ENCODE peak calls at places on chromosomes 7 and 10, in four cellular contexts. One of them, this sample, is unnamed.

GRCh38 chr7:117065585-117066150 is 112.4 kb downstream of the ST7 start:
- DNase-seq in NB4: no peak
- DNase-seq in neural progenitor cell: no peak
- DNase-seq in Peyer's patch: no peak
- DNase-seq in this sample: no peak

GRCh38 chr10:88386878-88387773 is 196.0 kb downstream of the RNLS start:
- DNase-seq in NB4: peak; percentile 88
- DNase-seq in neural progenitor cell: peak; percentile 51
- DNase-seq in Peyer's patch: no peak
- DNase-seq in this sample: peak; percentile 53

GRCh38 chr10:10798543-10799192 is 219.0 kb upstream of the CELF2 start:
- DNase-seq in NB4: no peak
- DNase-seq in neural progenitor cell: peak; percentile 33
- DNase-seq in Peyer's patch: no peak
- DNase-seq in this sample: no peak

GRCh38 chr10:121426307-121426706 is 171.9 kb downstream of the FGFR2 start:
- DNase-seq in NB4: peak; percentile 41
- DNase-seq in neural progenitor cell: no peak
- DNase-seq in Peyer's patch: no peak
- DNase-seq in this sample: no peak

GRCh38 chr10:15379043-15379442 is 8.0 kb upstream of the FAM171A1 start:
- DNase-seq in NB4: no peak
- DNase-seq in neural progenitor cell: no peak
- DNase-seq in Peyer's patch: no peak
- DNase-seq in this sample: no peak

GRCh38 chr10:13795653-13796555 is 209.1 kb downstream of the PRPF18 start:
- DNase-seq in NB4: no peak
- DNase-seq in neural progenitor cell: no peak
- DNase-seq in Peyer's patch: no peak
- DNase-seq in this sample: no peak

GRCh38 chr7:12715372-12716133 is 28.1 kb downstream of the ARL4A start:
- DNase-seq in NB4: peak; percentile 99
- DNase-seq in neural progenitor cell: peak; percentile 94
- DNase-seq in Peyer's patch: peak; percentile 73
- DNase-seq in this sample: no peak

GRCh38 chr10:121073743-121074142 is 222.6 kb downstream of the WDR11 start:
- DNase-seq in NB4: no peak
- DNase-seq in neural progenitor cell: no peak
- DNase-seq in Peyer's patch: no peak
- DNase-seq in this sample: no peak

GRCh38 chr7:112508404-112508803 is 27.6 kb downstream of the LSMEM1 start:
- DNase-seq in NB4: no peak
- DNase-seq in neural progenitor cell: no peak
- DNase-seq in Peyer's patch: no peak
- DNase-seq in this sample: no peak

GRCh38 chr7:2405601-2406345 is 2.4 kb downstream of the CHST12 start:
- DNase-seq in NB4: peak; percentile 87
- DNase-seq in neural progenitor cell: no peak
- DNase-seq in Peyer's patch: no peak
- DNase-seq in this sample: peak; percentile 84

GRCh38 chr10:114340816-114341215 is 63.5 kb downstream of the AFAP1L2 start:
- DNase-seq in NB4: no peak
- DNase-seq in neural progenitor cell: no peak
- DNase-seq in Peyer's patch: no peak
- DNase-seq in this sample: no peak

GRCh38 chr7:34842782-34843181 is 184.8 kb downstream of the NPSR1 start:
- DNase-seq in NB4: no peak
- DNase-seq in neural progenitor cell: no peak
- DNase-seq in Peyer's patch: no peak
- DNase-seq in this sample: no peak

GRCh38 chr7:111729483-111729882 is 167.2 kb upstream of the IMMP2L start:
- DNase-seq in NB4: no peak
- DNase-seq in neural progenitor cell: no peak
- DNase-seq in Peyer's patch: no peak
- DNase-seq in this sample: no peak

GRCh38 chr10:103428989-103429643 is 23.1 kb downstream of the CALHM2 start:
- DNase-seq in NB4: no peak
- DNase-seq in neural progenitor cell: no peak
- DNase-seq in Peyer's patch: no peak
- DNase-seq in this sample: no peak

GRCh38 chr7:68862736-68863135 is 735.5 kb upstream of the AUTS2 start:
- DNase-seq in NB4: no peak
- DNase-seq in neural progenitor cell: no peak
- DNase-seq in Peyer's patch: no peak
- DNase-seq in this sample: no peak

GRCh38 chr7:104175336-104175984 is 32.4 kb downstream of the ORC5 start:
- DNase-seq in NB4: no peak
- DNase-seq in neural progenitor cell: no peak
- DNase-seq in Peyer's patch: no peak
- DNase-seq in this sample: no peak

GRCh38 chr7:142441074-142441403 is 183.2 kb upstream of the PRSS58 start:
- DNase-seq in NB4: peak; percentile 89
- DNase-seq in neural progenitor cell: no peak
- DNase-seq in Peyer's patch: no peak
- DNase-seq in this sample: no peak

GRCh38 chr10:122163182-122164027 is 107.7 kb upstream of the BTBD16 start:
- DNase-seq in NB4: peak; percentile 34
- DNase-seq in neural progenitor cell: peak; percentile 97
- DNase-seq in Peyer's patch: no peak
- DNase-seq in this sample: no peak

GRCh38 chr7:104299323-104299722 is 29.1 kb upstream of the LHFPL3 start:
- DNase-seq in NB4: no peak
- DNase-seq in neural progenitor cell: peak; percentile 4
- DNase-seq in Peyer's patch: no peak
- DNase-seq in this sample: no peak

GRCh38 chr7:22083711-22084289 is 138.1 kb upstream of the CDCA7L start:
- DNase-seq in NB4: no peak
- DNase-seq in neural progenitor cell: no peak
- DNase-seq in Peyer's patch: no peak
- DNase-seq in this sample: no peak

GRCh38 chr7:121544726-121545125 is 148.6 kb upstream of the FAM3C start:
- DNase-seq in NB4: peak; percentile 47
- DNase-seq in neural progenitor cell: no peak
- DNase-seq in Peyer's patch: no peak
- DNase-seq in this sample: peak; percentile 12

GRCh38 chr7:11831727-11832495 is at the start of gene THSD7A:
- DNase-seq in NB4: peak; percentile 70
- DNase-seq in neural progenitor cell: peak; percentile 78
- DNase-seq in Peyer's patch: peak; percentile 75
- DNase-seq in this sample: peak; percentile 28

GRCh38 chr7:155269766-155270585 is 27.7 kb upstream of the INSIG1 start:
- DNase-seq in NB4: no peak
- DNase-seq in neural progenitor cell: no peak
- DNase-seq in Peyer's patch: peak; percentile 4
- DNase-seq in this sample: no peak

GRCh38 chr7:10874666-10875065 is 99.0 kb upstream of the PHF14 start:
- DNase-seq in NB4: no peak
- DNase-seq in neural progenitor cell: no peak
- DNase-seq in Peyer's patch: no peak
- DNase-seq in this sample: no peak

GRCh38 chr7:1692500-1693418 is 22.7 kb downstream of the ELFN1 start:
- DNase-seq in NB4: no peak
- DNase-seq in neural progenitor cell: no peak
- DNase-seq in Peyer's patch: peak; percentile 30
- DNase-seq in this sample: no peak

GRCh38 chr7:41891967-41892755 is 189.3 kb upstream of the INHBA start:
- DNase-seq in NB4: peak; percentile 84
- DNase-seq in neural progenitor cell: peak; percentile 28
- DNase-seq in Peyer's patch: no peak
- DNase-seq in this sample: no peak
- TF ChIP-seq CTCF in NB4: peak; percentile 76
- TF ChIP-seq CTCF in neural progenitor cell: peak; percentile 43
- TF ChIP-seq CTCF in Peyer's patch: no peak
- TF ChIP-seq CTCF in this sample: peak; percentile 49

GRCh38 chr10:12717981-12718707 is 283.4 kb downstream of the CCDC3 start:
- DNase-seq in NB4: no peak
- DNase-seq in neural progenitor cell: peak; percentile 23
- DNase-seq in Peyer's patch: no peak
- DNase-seq in this sample: no peak
- TF ChIP-seq CTCF in NB4: no peak
- TF ChIP-seq CTCF in neural progenitor cell: peak; percentile 57
- TF ChIP-seq CTCF in Peyer's patch: peak; percentile 21
- TF ChIP-seq CTCF in this sample: no peak

GRCh38 chr7:9600974-9601373 is 1167.6 kb downstream of the NXPH1 start:
- DNase-seq in NB4: peak; percentile 36
- DNase-seq in neural progenitor cell: peak; percentile 48
- DNase-seq in Peyer's patch: no peak
- DNase-seq in this sample: no peak
- TF ChIP-seq CTCF in NB4: peak; percentile 50
- TF ChIP-seq CTCF in neural progenitor cell: peak; percentile 66
- TF ChIP-seq CTCF in Peyer's patch: no peak
- TF ChIP-seq CTCF in this sample: peak; percentile 10

GRCh38 chr7:128863433-128863989 is 855 bp downstream of the ATP6V1F start:
- DNase-seq in NB4: peak; percentile 85
- DNase-seq in neural progenitor cell: peak; percentile 83
- DNase-seq in Peyer's patch: peak; percentile 61
- DNase-seq in this sample: peak; percentile 75

GRCh38 chr7:128860158-128861073 is 2.2 kb upstream of the ATP6V1F start:
- DNase-seq in NB4: peak; percentile 52
- DNase-seq in neural progenitor cell: peak; percentile 27
- DNase-seq in Peyer's patch: no peak
- DNase-seq in this sample: no peak

GRCh38 chr7:128865303-128865702 is 2.6 kb downstream of the ATP6V1F start:
- DNase-seq in NB4: no peak
- DNase-seq in neural progenitor cell: no peak
- DNase-seq in Peyer's patch: no peak
- DNase-seq in this sample: no peak

GRCh38 chr7:128861957-128862570 is 592 bp upstream of the ATP6V1F start:
- DNase-seq in NB4: peak; percentile 28
- DNase-seq in neural progenitor cell: no peak
- DNase-seq in Peyer's patch: no peak
- DNase-seq in this sample: no peak

DNA sequence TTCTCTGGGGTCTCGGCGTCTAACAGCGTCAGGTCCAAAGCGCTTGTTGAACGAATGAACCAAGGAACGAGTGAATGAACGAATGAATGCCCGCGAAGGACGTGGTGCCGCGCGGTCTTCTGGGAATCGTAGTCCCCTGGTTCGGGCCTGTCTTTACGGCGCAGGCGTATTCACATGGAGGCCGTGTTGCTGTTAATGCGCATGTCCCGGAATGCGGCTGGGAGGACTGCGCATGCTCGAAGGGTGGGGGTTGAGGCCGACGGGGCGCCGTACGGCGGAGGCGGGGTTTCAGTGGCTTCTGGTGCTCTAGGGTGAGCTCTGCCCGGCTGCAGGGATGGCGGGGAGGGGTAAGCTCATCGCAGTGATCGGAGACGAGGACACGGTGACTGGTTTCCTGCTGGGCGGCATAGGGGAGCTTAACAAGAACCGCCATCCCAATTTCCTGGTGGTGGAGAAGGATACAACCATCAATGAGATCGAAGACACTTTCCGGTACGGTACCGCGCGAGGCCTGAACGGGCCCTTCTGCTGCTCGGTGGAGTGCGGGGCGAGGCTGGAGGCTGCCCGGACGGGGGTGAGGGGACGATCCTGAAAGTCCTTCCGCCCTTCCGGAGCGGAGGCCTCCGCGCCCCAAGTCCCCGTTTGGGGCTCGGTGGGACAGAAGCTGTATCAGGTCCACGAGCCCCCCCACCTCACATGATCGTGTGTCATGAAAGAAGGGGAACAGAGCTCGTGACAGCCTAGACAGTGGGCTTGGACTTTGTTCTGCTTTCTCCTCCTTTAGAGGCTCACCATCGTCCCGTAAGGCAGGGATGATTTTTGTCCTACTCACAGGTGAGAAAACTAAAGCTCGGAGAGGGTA is at the start of gene ATP6V1F:
- DNase-seq in NB4: peak; percentile 99
- DNase-seq in neural progenitor cell: peak; percentile 97
- DNase-seq in Peyer's patch: peak; percentile 99
- DNase-seq in this sample: peak; percentile 98
- TF ChIP-seq CTCF in NB4: no peak
- TF ChIP-seq CTCF in neural progenitor cell: no peak
- TF ChIP-seq CTCF in Peyer's patch: peak; percentile 36
- TF ChIP-seq CTCF in this sample: no peak

DNA sequence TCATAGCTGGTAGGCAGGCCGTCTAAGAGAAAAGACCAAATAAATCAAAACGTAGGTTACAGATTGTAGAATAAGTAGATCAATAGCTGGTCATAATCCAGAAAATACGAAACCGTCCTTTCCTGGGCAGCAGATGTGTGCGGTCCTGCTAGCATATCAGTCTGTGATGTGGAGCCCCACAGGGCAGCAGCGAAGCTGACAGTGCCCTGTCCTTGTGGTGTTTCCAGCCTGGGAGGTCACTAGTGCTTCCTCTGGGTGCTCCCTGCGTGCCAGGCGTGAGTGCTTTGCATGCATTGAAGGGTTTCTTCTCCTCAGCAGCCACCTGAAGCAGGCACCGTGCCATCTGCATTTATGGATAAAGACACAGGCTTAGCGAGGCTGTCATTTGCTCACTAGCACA is 41.7 kb downstream of the IL15RA start:
- DNase-seq in NB4: no peak
- DNase-seq in neural progenitor cell: no peak
- DNase-seq in Peyer's patch: no peak
- DNase-seq in this sample: no peak
- TF ChIP-seq CTCF in NB4: no peak
- TF ChIP-seq CTCF in neural progenitor cell: no peak
- TF ChIP-seq CTCF in Peyer's patch: no peak
- TF ChIP-seq CTCF in this sample: no peak

GRCh38 chr10:90148121-90148855 is 446.9 kb downstream of the KIF20B start:
- DNase-seq in NB4: peak; percentile 28
- DNase-seq in neural progenitor cell: peak; percentile 45
- DNase-seq in Peyer's patch: no peak
- DNase-seq in this sample: no peak
- TF ChIP-seq CTCF in NB4: peak; percentile 56
- TF ChIP-seq CTCF in neural progenitor cell: peak; percentile 68
- TF ChIP-seq CTCF in Peyer's patch: no peak
- TF ChIP-seq CTCF in this sample: peak; percentile 53

GRCh38 chr7:157219154-157219553 is 80.4 kb downstream of the UBE3C start:
- DNase-seq in NB4: no peak
- DNase-seq in neural progenitor cell: no peak
- DNase-seq in Peyer's patch: no peak
- DNase-seq in this sample: peak; percentile 52

GRCh38 chr7:157220916-157221569 is 82.3 kb downstream of the UBE3C start:
- DNase-seq in NB4: no peak
- DNase-seq in neural progenitor cell: no peak
- DNase-seq in Peyer's patch: no peak
- DNase-seq in this sample: no peak

GRCh38 chr7:157228864-157229422 is 90.2 kb downstream of the UBE3C start:
- DNase-seq in NB4: peak; percentile 70
- DNase-seq in neural progenitor cell: peak; percentile 68
- DNase-seq in Peyer's patch: no peak
- DNase-seq in this sample: no peak

GRCh38 chr7:157224627-157225026 is 85.9 kb downstream of the UBE3C start:
- DNase-seq in NB4: peak; percentile 40
- DNase-seq in neural progenitor cell: no peak
- DNase-seq in Peyer's patch: no peak
- DNase-seq in this sample: no peak
- TF ChIP-seq CTCF in NB4: no peak
- TF ChIP-seq CTCF in neural progenitor cell: no peak
- TF ChIP-seq CTCF in Peyer's patch: no peak
- TF ChIP-seq CTCF in this sample: peak; percentile 12

GRCh38 chr10:94500063-94500462 is 45.5 kb upstream of the HELLS start:
- DNase-seq in NB4: peak; percentile 12
- DNase-seq in neural progenitor cell: peak; percentile 15
- DNase-seq in Peyer's patch: no peak
- DNase-seq in this sample: no peak
- TF ChIP-seq CTCF in NB4: peak; percentile 44
- TF ChIP-seq CTCF in neural progenitor cell: peak; percentile 56
- TF ChIP-seq CTCF in Peyer's patch: no peak
- TF ChIP-seq CTCF in this sample: peak; percentile 32

This sample was measured in GM13977.